ENCODE peak calls at places on chromosome 14, in six cellular contexts. One of them, this sample, is unnamed.

GRCh38 chr14:36067428-36068187 is 108.9 kb downstream of the PTCSC3 start:
- DNase-seq in NB4: no peak
- DNase-seq in colonic mucosa: no peak
- DNase-seq in A549: no peak
- DNase-seq in IMR-90: no peak
- DNase-seq in brain microvascular endothelial cell: no peak
- DNase-seq in this sample: no peak

GRCh38 chr14:90846511-90846910 is 30.3 kb upstream of the TTC7B start:
- DNase-seq in NB4: peak; percentile 24
- DNase-seq in colonic mucosa: no peak
- DNase-seq in A549: no peak
- DNase-seq in IMR-90: peak; percentile 53
- DNase-seq in brain microvascular endothelial cell: peak; percentile 38
- DNase-seq in this sample: peak; percentile 29

GRCh38 chr14:73973497-73973896 is 23.4 kb downstream of the COQ6 start:
- DNase-seq in colonic mucosa: no peak
- DNase-seq in A549: no peak
- DNase-seq in brain microvascular endothelial cell: no peak
- DNase-seq in IMR-90: no peak
- DNase-seq in NB4: no peak
- DNase-seq in this sample: no peak

GRCh38 chr14:57058319-57058718 is 210.4 kb downstream of the EXOC5 start:
- DNase-seq in brain microvascular endothelial cell: no peak
- DNase-seq in colonic mucosa: no peak
- DNase-seq in IMR-90: no peak
- DNase-seq in NB4: no peak
- DNase-seq in A549: no peak
- DNase-seq in this sample: no peak

GRCh38 chr14:97413991-97414717 is 617.0 kb downstream of the VRK1 start:
- DNase-seq in brain microvascular endothelial cell: no peak
- DNase-seq in colonic mucosa: no peak
- DNase-seq in A549: no peak
- DNase-seq in IMR-90: no peak
- DNase-seq in NB4: no peak
- DNase-seq in this sample: no peak

GRCh38 chr14:56514663-56515371 is 64.8 kb upstream of the TMEM260 start:
- DNase-seq in colonic mucosa: no peak
- DNase-seq in A549: peak; percentile 16
- DNase-seq in brain microvascular endothelial cell: peak; percentile 32
- DNase-seq in IMR-90: peak; percentile 45
- DNase-seq in NB4: peak; percentile 6
- DNase-seq in this sample: no peak

GRCh38 chr14:54207075-54207474 is 189.7 kb upstream of the CDKN3 start:
- DNase-seq in NB4: no peak
- DNase-seq in IMR-90: peak; percentile 42
- DNase-seq in brain microvascular endothelial cell: peak; percentile 41
- DNase-seq in A549: no peak
- DNase-seq in colonic mucosa: no peak
- DNase-seq in this sample: no peak

GRCh38 chr14:89269404-89269803 is 147.6 kb downstream of the FOXN3 start:
- DNase-seq in NB4: no peak
- DNase-seq in A549: no peak
- DNase-seq in colonic mucosa: no peak
- DNase-seq in brain microvascular endothelial cell: no peak
- DNase-seq in IMR-90: no peak
- DNase-seq in this sample: no peak

GRCh38 chr14:62763951-62764350 is 281.3 kb downstream of the KCNH5 start:
- DNase-seq in IMR-90: no peak
- DNase-seq in colonic mucosa: no peak
- DNase-seq in brain microvascular endothelial cell: no peak
- DNase-seq in A549: no peak
- DNase-seq in NB4: no peak
- DNase-seq in this sample: no peak

GRCh38 chr14:20606190-20606901 is 15.2 kb upstream of the RNASE12 start:
- DNase-seq in NB4: peak; percentile 73
- DNase-seq in A549: peak; percentile 61
- DNase-seq in brain microvascular endothelial cell: peak; percentile 53
- DNase-seq in IMR-90: peak; percentile 34
- DNase-seq in colonic mucosa: peak; percentile 55
- DNase-seq in this sample: no peak

GRCh38 chr14:41606249-41607118 is at the start of gene LRFN5:
- DNase-seq in colonic mucosa: peak; percentile 21
- DNase-seq in IMR-90: peak; percentile 49
- DNase-seq in NB4: no peak
- DNase-seq in brain microvascular endothelial cell: no peak
- DNase-seq in A549: no peak
- DNase-seq in this sample: no peak

GRCh38 chr14:67265131-67265530 is 23.9 kb downstream of the PALS1 start:
- DNase-seq in NB4: peak; percentile 5
- DNase-seq in IMR-90: peak; percentile 49
- DNase-seq in brain microvascular endothelial cell: peak; percentile 40
- DNase-seq in colonic mucosa: no peak
- DNase-seq in A549: no peak
- DNase-seq in this sample: no peak

GRCh38 chr14:68392393-68393085 is 400.3 kb downstream of the ZFP36L1 start:
- DNase-seq in brain microvascular endothelial cell: no peak
- DNase-seq in NB4: peak; percentile 34
- DNase-seq in colonic mucosa: peak; percentile 45
- DNase-seq in A549: no peak
- DNase-seq in IMR-90: no peak
- DNase-seq in this sample: no peak

GRCh38 chr14:88194531-88194930 is 128.5 kb downstream of the KCNK10 start:
- DNase-seq in brain microvascular endothelial cell: no peak
- DNase-seq in IMR-90: no peak
- DNase-seq in colonic mucosa: no peak
- DNase-seq in A549: peak; percentile 19
- DNase-seq in NB4: no peak
- DNase-seq in this sample: no peak

GRCh38 chr14:104289485-104289884 is 151.1 kb downstream of the KIF26A start:
- DNase-seq in A549: no peak
- DNase-seq in NB4: no peak
- DNase-seq in colonic mucosa: no peak
- DNase-seq in IMR-90: no peak
- DNase-seq in brain microvascular endothelial cell: no peak
- DNase-seq in this sample: no peak

GRCh38 chr14:102907980-102908730 is 14.3 kb upstream of the AMN start:
- DNase-seq in brain microvascular endothelial cell: no peak
- DNase-seq in NB4: no peak
- DNase-seq in colonic mucosa: no peak
- DNase-seq in IMR-90: no peak
- DNase-seq in A549: no peak
- DNase-seq in this sample: no peak

GRCh38 chr14:51780741-51781140 is 79.7 kb upstream of the GNG2 start:
- DNase-seq in brain microvascular endothelial cell: peak; percentile 43
- DNase-seq in A549: no peak
- DNase-seq in IMR-90: peak; percentile 42
- DNase-seq in NB4: peak; percentile 15
- DNase-seq in colonic mucosa: no peak
- DNase-seq in this sample: no peak

GRCh38 chr14:60637490-60638452 is 11.5 kb downstream of the SIX1 start:
- DNase-seq in brain microvascular endothelial cell: peak; percentile 52
- DNase-seq in IMR-90: peak; percentile 53
- DNase-seq in NB4: no peak
- DNase-seq in A549: no peak
- DNase-seq in colonic mucosa: no peak
- DNase-seq in this sample: no peak

GRCh38 chr14:79442776-79443175 is 768.5 kb downstream of the DIO2 start:
- DNase-seq in A549: no peak
- DNase-seq in brain microvascular endothelial cell: no peak
- DNase-seq in IMR-90: no peak
- DNase-seq in NB4: no peak
- DNase-seq in colonic mucosa: no peak
- DNase-seq in this sample: no peak

GRCh38 chr14:103099081-103099732 is 4.7 kb downstream of the EXOC3L4 start:
- DNase-seq in IMR-90: no peak
- DNase-seq in brain microvascular endothelial cell: no peak
- DNase-seq in NB4: peak; percentile 53
- DNase-seq in colonic mucosa: no peak
- DNase-seq in A549: peak; percentile 75
- DNase-seq in this sample: no peak

GRCh38 chr14:75229923-75230792 is 48.5 kb upstream of the FOS start:
- DNase-seq in colonic mucosa: peak; percentile 66
- DNase-seq in brain microvascular endothelial cell: peak; percentile 41
- DNase-seq in NB4: peak; percentile 64
- DNase-seq in A549: peak; percentile 84
- DNase-seq in IMR-90: peak; percentile 34
- DNase-seq in this sample: no peak

GRCh38 chr14:37544407-37544806 is 50.6 kb downstream of the FOXA1 start:
- DNase-seq in brain microvascular endothelial cell: no peak
- DNase-seq in colonic mucosa: peak; percentile 44
- DNase-seq in NB4: no peak
- DNase-seq in A549: no peak
- DNase-seq in IMR-90: no peak
- DNase-seq in this sample: no peak

GRCh38 chr14:67837011-67837624 is 17.5 kb downstream of the RAD51B start:
- DNase-seq in brain microvascular endothelial cell: peak; percentile 87
- DNase-seq in colonic mucosa: peak; percentile 80
- DNase-seq in IMR-90: peak; percentile 88
- DNase-seq in A549: peak; percentile 85
- DNase-seq in NB4: peak; percentile 68
- DNase-seq in this sample: peak; percentile 54

GRCh38 chr14:96225745-96226151 is 21.1 kb downstream of the BDKRB2 start:
- DNase-seq in brain microvascular endothelial cell: no peak
- DNase-seq in IMR-90: peak; percentile 64
- DNase-seq in NB4: no peak
- DNase-seq in A549: peak; percentile 41
- DNase-seq in colonic mucosa: peak; percentile 72
- DNase-seq in this sample: peak; percentile 21

GRCh38 chr14:75274899-75275569 is 3.6 kb upstream of the FOS start:
- DNase-seq in IMR-90: peak; percentile 96
- DNase-seq in colonic mucosa: peak; percentile 63
- DNase-seq in A549: no peak
- DNase-seq in brain microvascular endothelial cell: peak; percentile 72
- DNase-seq in NB4: peak; percentile 98
- DNase-seq in this sample: no peak

GRCh38 chr14:73293782-73294781 is 56.8 kb downstream of the PAPLN start:
- DNase-seq in A549: no peak
- DNase-seq in brain microvascular endothelial cell: no peak
- DNase-seq in colonic mucosa: no peak
- DNase-seq in IMR-90: no peak
- DNase-seq in NB4: no peak
- DNase-seq in this sample: no peak

GRCh38 chr14:37247777-37248461 is 50.2 kb downstream of the MIPOL1 start:
- DNase-seq in brain microvascular endothelial cell: no peak
- DNase-seq in NB4: no peak
- DNase-seq in colonic mucosa: no peak
- DNase-seq in IMR-90: no peak
- DNase-seq in A549: no peak
- DNase-seq in this sample: no peak

GRCh38 chr14:35335388-35336092 is 43.4 kb downstream of the PSMA6 start:
- DNase-seq in IMR-90: no peak
- DNase-seq in A549: peak; percentile 95
- DNase-seq in brain microvascular endothelial cell: no peak
- DNase-seq in colonic mucosa: peak; percentile 97
- DNase-seq in NB4: no peak
- DNase-seq in this sample: no peak

GRCh38 chr14:95231966-95232365 is 74.6 kb upstream of the DICER1 start:
- DNase-seq in brain microvascular endothelial cell: no peak
- DNase-seq in IMR-90: no peak
- DNase-seq in colonic mucosa: peak; percentile 62
- DNase-seq in A549: no peak
- DNase-seq in NB4: no peak
- DNase-seq in this sample: no peak

GRCh38 chr14:59125156-59125555 is 63.3 kb upstream of the DAAM1 start:
- DNase-seq in A549: no peak
- DNase-seq in NB4: no peak
- DNase-seq in colonic mucosa: no peak
- DNase-seq in IMR-90: no peak
- DNase-seq in brain microvascular endothelial cell: no peak
- DNase-seq in this sample: no peak

GRCh38 chr14:106691601-106692291 is 1165.4 kb downstream of the TMEM121 start:
- DNase-seq in A549: peak; percentile 50
- DNase-seq in colonic mucosa: peak; percentile 30
- DNase-seq in IMR-90: no peak
- DNase-seq in NB4: peak; percentile 77
- DNase-seq in brain microvascular endothelial cell: no peak
- DNase-seq in this sample: no peak

GRCh38 chr14:24310666-24311604 is at the start of gene LTB4R:
- DNase-seq in NB4: peak; percentile 76
- DNase-seq in A549: no peak
- DNase-seq in colonic mucosa: peak; percentile 76
- DNase-seq in IMR-90: peak; percentile 73
- DNase-seq in brain microvascular endothelial cell: peak; percentile 36
- DNase-seq in this sample: no peak
- TF ChIP-seq CTCF in NB4: no peak
- TF ChIP-seq CTCF in A549: no peak
- TF ChIP-seq CTCF in colonic mucosa: peak; percentile 35
- TF ChIP-seq CTCF in IMR-90: peak; percentile 26
- TF ChIP-seq CTCF in brain microvascular endothelial cell: peak; percentile 10
- TF ChIP-seq CTCF in this sample: peak; percentile 48

GRCh38 chr14:32510815-32511214 is 181.7 kb downstream of the AKAP6 start:
- DNase-seq in IMR-90: no peak
- DNase-seq in A549: no peak
- DNase-seq in NB4: no peak
- DNase-seq in colonic mucosa: no peak
- DNase-seq in brain microvascular endothelial cell: no peak
- DNase-seq in this sample: no peak
- H3K4me3 ChIP-seq in IMR-90: no peak overlapping the region
- H3K4me3 ChIP-seq in A549: no peak overlapping the region
- H3K4me3 ChIP-seq in NB4: no peak overlapping the region
- H3K4me3 ChIP-seq in colonic mucosa: no peak overlapping the region
- H3K4me3 ChIP-seq in brain microvascular endothelial cell: no peak overlapping the region
- H3K4me3 ChIP-seq in this sample: no peak overlapping the region

GRCh38 chr14:64337901-64338615 is 43.9 kb upstream of the ESR2 start:
- DNase-seq in IMR-90: peak; percentile 58
- DNase-seq in colonic mucosa: peak; percentile 68
- DNase-seq in NB4: peak; percentile 62
- DNase-seq in A549: peak; percentile 77
- DNase-seq in brain microvascular endothelial cell: peak; percentile 42
- DNase-seq in this sample: no peak
- TF ChIP-seq CTCF in IMR-90: peak; percentile 17
- TF ChIP-seq CTCF in colonic mucosa: no peak
- TF ChIP-seq CTCF in NB4: no peak
- TF ChIP-seq CTCF in A549: no peak
- TF ChIP-seq CTCF in brain microvascular endothelial cell: peak; percentile 43
- TF ChIP-seq CTCF in this sample: no peak

GRCh38 chr14:92039073-92039719 is 663 bp downstream of the TRIP11 start:
- DNase-seq in A549: peak; percentile 69
- DNase-seq in NB4: peak; percentile 62
- DNase-seq in brain microvascular endothelial cell: peak; percentile 78
- DNase-seq in IMR-90: peak; percentile 70
- DNase-seq in colonic mucosa: peak; percentile 63
- DNase-seq in this sample: no peak

GRCh38 chr14:92040431-92041040 is 677 bp upstream of the TRIP11 start:
- DNase-seq in A549: peak; percentile 44
- DNase-seq in IMR-90: peak; percentile 61
- DNase-seq in NB4: peak; percentile 59
- DNase-seq in colonic mucosa: peak; percentile 59
- DNase-seq in brain microvascular endothelial cell: peak; percentile 15
- DNase-seq in this sample: no peak

GRCh38 chr14:92035890-92036289 is 4.0 kb downstream of the TRIP11 start:
- DNase-seq in NB4: no peak
- DNase-seq in A549: no peak
- DNase-seq in brain microvascular endothelial cell: no peak
- DNase-seq in colonic mucosa: no peak
- DNase-seq in IMR-90: no peak
- DNase-seq in this sample: no peak

GRCh38 chr14:92039720-92040430 is at the start of gene TRIP11:
- DNase-seq in IMR-90: peak; percentile 93
- DNase-seq in A549: peak; percentile 93
- DNase-seq in brain microvascular endothelial cell: peak; percentile 94
- DNase-seq in colonic mucosa: peak; percentile 97
- DNase-seq in NB4: peak; percentile 96
- DNase-seq in this sample: peak; percentile 62

GRCh38 chr14:92037989-92038388 is 1.9 kb downstream of the TRIP11 start:
- DNase-seq in A549: no peak
- DNase-seq in colonic mucosa: no peak
- DNase-seq in brain microvascular endothelial cell: no peak
- DNase-seq in NB4: no peak
- DNase-seq in IMR-90: peak; percentile 1
- DNase-seq in this sample: no peak
- H3K4me3 ChIP-seq in A549: no peak overlapping the region
- H3K4me3 ChIP-seq in colonic mucosa: no peak overlapping the region
- H3K4me3 ChIP-seq in brain microvascular endothelial cell: peak overlapping the region; percentile 76
- H3K4me3 ChIP-seq in NB4: peak overlapping the region; percentile 77
- H3K4me3 ChIP-seq in IMR-90: peak overlapping the region; percentile 30
- H3K4me3 ChIP-seq in this sample: peak overlapping the region; percentile 91

This sample was measured in AG04449.